ENCODE peak calls at places on chromosome 18, in four cellular contexts. O is upper lobe of left lung, T is Panc1, U is K562. H is an unnamed sample. For H3K4me1, the result is how much of the 10 kb centered on the place peaks cover.

GRCh38 chr18:23735021-23735464 is 45.8 kb downstream of the LAMA3 start:
- ATAC-seq in T (no peak), O (no peak), U (no peak), H (no peak)

GRCh38 chr18:63177822-63178525 is 141.6 kb downstream of the BCL2 start:
- ATAC-seq in O (no peak), U (no peak), T (no peak), H (peak)

GRCh38 chr18:58288922-58289797 is 245.1 kb downstream of the NEDD4L start:
- ATAC-seq in T (peak), U (no peak), O (no peak), H (no peak)

GRCh38 chr18:23313379-23313778 is 139.7 kb upstream of the RIOK3 start:
- ATAC-seq in U (peak), T (no peak), O (no peak), H (no peak)

GRCh38 chr18:48879008-48879431 is 71.7 kb downstream of the SMAD7 start:
- ATAC-seq in U (no peak), T (no peak), O (peak), H (no peak)

GRCh38 chr18:48852292-48852691 is 98.5 kb downstream of the SMAD7 start:
- ATAC-seq in O (no peak), U (no peak), T (no peak), H (no peak)

GRCh38 chr18:73887801-73888200 is 259.8 kb downstream of the FBXO15 start:
- ATAC-seq in U (no peak), T (no peak), O (no peak), H (no peak)

GRCh38 chr18:2536493-2536892 is 34.8 kb downstream of the METTL4 start:
- ATAC-seq in U (no peak), O (no peak), T (no peak), H (no peak)

GRCh38 chr18:23842305-23842704 is 153.1 kb downstream of the LAMA3 start:
- ATAC-seq in U (no peak), T (no peak), O (no peak), H (no peak)

GRCh38 chr18:70308555-70309294 is 19.9 kb downstream of the SOCS6 start:
- ATAC-seq in U (no peak), O (no peak), T (no peak), H (no peak)

GRCh38 chr18:55381277-55381676 is 206.7 kb downstream of the TCF4 start:
- ATAC-seq in O (no peak), U (no peak), T (no peak), H (no peak)

GRCh38 chr18:33749831-33750230 is 171.8 kb downstream of the ASXL3 start:
- ATAC-seq in U (no peak), T (no peak), O (no peak), H (no peak)

GRCh38 chr18:56565596-56566355 is 72.6 kb downstream of the TXNL1 start:
- ATAC-seq in U (no peak), O (no peak), T (no peak), H (peak)

GRCh38 chr18:5475252-5475651 is 68.5 kb downstream of the EPB41L3 start:
- ATAC-seq in O (peak), T (no peak), U (no peak), H (peak)

GRCh38 chr18:79403723-79404566 is 8.2 kb downstream of the NFATC1 start:
- ATAC-seq in O (no peak), T (no peak), U (no peak), H (no peak)

GRCh38 chr18:44798433-44799048 is 117.9 kb downstream of the SETBP1 start:
- ATAC-seq in U (no peak), O (no peak), T (no peak), H (no peak)

GRCh38 chr18:5941869-5942268 is 46.5 kb upstream of the TMEM200C start:
- ATAC-seq in U (no peak), O (no peak), T (no peak), H (no peak)

GRCh38 chr18:48455555-48456478 is 46.6 kb upstream of the ZBTB7C start:
- ATAC-seq in U (no peak), T (no peak), O (no peak), H (no peak)

GRCh38 chr18:55268629-55269275 is 309.5 kb upstream of the CCDC68 start:
- ATAC-seq in T (no peak), U (no peak), O (no peak), H (no peak)

GRCh38 chr18:54561864-54562263 is 29.2 kb upstream of the DYNAP start:
- ATAC-seq in U (no peak), O (no peak), T (no peak), H (no peak)

GRCh38 chr18:32057624-32058165 is 34.0 kb upstream of the RNF138 start:
- ATAC-seq in T (no peak), O (no peak), U (peak), H (no peak)

GRCh38 chr18:79567481-79568147 is 112.0 kb upstream of the CTDP1 start:
- ATAC-seq in O (peak), U (peak), T (peak), H (peak)

GRCh38 chr18:68467966-68468365 is 246.9 kb downstream of the TMX3 start:
- ATAC-seq in T (no peak), U (no peak), O (no peak), H (no peak)

GRCh38 chr18:71212222-71212621 is 923.4 kb downstream of the SOCS6 start:
- ATAC-seq in T (no peak), U (peak), O (no peak), H (no peak)

GRCh38 chr18:48989304-48990284 is 38.8 kb upstream of the SMAD7 start:
- ATAC-seq in U (no peak), T (no peak), O (no peak), H (no peak)

GRCh38 chr18:51128533-51128932 is 68.9 kb downstream of the MEX3C start:
- ATAC-seq in T (no peak), U (no peak), O (no peak), H (no peak)

GRCh38 chr18:76491801-76492668 is 3.0 kb downstream of the ZNF516 start:
- ATAC-seq in U (no peak), T (peak), O (peak), H (peak)

GRCh38 chr18:76445275-76445674 is 49.8 kb downstream of the ZNF516 start:
- ATAC-seq in U (no peak), O (no peak), T (peak), H (no peak)

GRCh38 chr18:41642756-41643155 is 312.3 kb upstream of the PIK3C3 start:
- ATAC-seq in T (no peak), U (no peak), O (no peak), H (no peak)

GRCh38 chr18:21978546-21979170 is 190.7 kb upstream of the GATA6 start:
- ATAC-seq in O (no peak), U (no peak), T (no peak), H (no peak)

GRCh38 chr18:21393986-21394385 is 152.0 kb downstream of the GREB1L start:
- ATAC-seq in U (no peak), O (no peak), T (no peak), H (no peak)

GRCh38 chr18:76363451-76364120 is 131.5 kb downstream of the ZNF516 start:
- ATAC-seq in O (no peak), T (no peak), U (no peak), H (no peak)

GRCh38 chr18:76892832-76893231 is 70.5 kb downstream of the ZNF236 start:
- ATAC-seq in U (no peak), O (no peak), T (no peak), H (no peak)

GRCh38 chr18:58970943-58971799 is 106.5 kb downstream of the ZNF532 start:
- ATAC-seq in O (no peak), U (no peak), T (no peak), H (no peak)

GRCh38 chr18:77086034-77086433 is 46.5 kb downstream of the MBP start:
- ATAC-seq in U (no peak), O (no peak), T (no peak), H (peak)

GRCh38 chr18:37424507-37424906 is 141.1 kb downstream of the CELF4 start:
- ATAC-seq in T (no peak), U (no peak), O (no peak), H (no peak)

GRCh38 chr18:37421349-37422080 is 144.1 kb downstream of the CELF4 start:
- ATAC-seq in U (no peak), T (no peak), O (no peak), H (no peak)

GRCh38 chr18:37422116-37422515 is 143.5 kb downstream of the CELF4 start:
- ATAC-seq in T (no peak), O (no peak), U (no peak), H (no peak)

GRCh38 chr18:37426536-37427080 is 139.0 kb downstream of the CELF4 start:
- ATAC-seq in U (no peak), O (no peak), T (no peak), H (no peak)

GRCh38 chr18:37425182-37425581 is 140.4 kb downstream of the CELF4 start:
- ATAC-seq in O (no peak), T (no peak), U (no peak), H (no peak)
- H3K4me1 ChIP-seq in O (under half), T (under half), U (under half), H (under half)

DNA sequence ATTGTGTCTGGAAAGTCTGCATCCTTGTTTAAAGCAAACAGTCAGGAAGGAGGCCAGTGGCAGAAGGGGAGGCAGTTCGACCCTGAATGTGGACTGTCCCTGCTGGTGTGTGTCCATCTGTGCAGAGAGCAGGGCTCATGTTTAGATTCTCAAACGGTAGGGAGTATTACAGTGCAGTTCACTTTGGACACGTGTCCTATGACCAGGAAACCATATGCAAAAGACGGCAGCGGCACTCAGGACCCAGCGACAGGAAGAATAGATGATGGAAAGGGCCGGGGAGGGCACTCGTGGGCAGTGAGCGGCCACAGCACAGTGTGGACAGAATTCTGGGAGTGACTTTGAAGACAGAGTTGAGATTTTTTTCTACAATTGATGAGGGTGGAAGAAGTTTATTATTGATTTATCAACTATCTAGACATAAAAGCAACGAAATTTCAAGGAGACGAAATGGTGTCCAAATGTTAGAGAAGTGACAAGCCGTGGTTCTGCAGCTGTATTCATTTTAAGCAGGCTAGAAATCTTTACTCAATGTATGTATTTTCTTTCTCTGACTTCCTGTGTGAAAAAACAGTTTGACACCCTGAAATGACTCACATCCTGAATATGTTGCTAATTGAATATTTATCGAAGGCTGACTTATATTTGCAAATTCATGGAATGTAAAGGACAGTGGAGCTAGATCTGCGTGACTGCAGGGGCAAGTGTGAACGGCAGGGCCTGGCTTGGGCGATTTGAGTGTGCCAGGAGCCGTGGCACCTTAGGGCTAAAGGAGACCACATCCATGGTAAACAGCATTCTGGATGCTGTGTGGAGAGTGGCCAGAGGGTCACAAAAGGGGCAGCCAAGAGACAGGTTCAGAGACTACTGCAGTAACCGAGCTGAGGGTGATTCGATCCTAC is 214.2 kb downstream of the PTGR3 start:
- ATAC-seq in O (peak), T (peak), U (peak), H (peak)
- TF ChIP-seq POLR2AphosphoS5 in O (peak), T (peak), U (no peak), H (no peak)

DNA sequence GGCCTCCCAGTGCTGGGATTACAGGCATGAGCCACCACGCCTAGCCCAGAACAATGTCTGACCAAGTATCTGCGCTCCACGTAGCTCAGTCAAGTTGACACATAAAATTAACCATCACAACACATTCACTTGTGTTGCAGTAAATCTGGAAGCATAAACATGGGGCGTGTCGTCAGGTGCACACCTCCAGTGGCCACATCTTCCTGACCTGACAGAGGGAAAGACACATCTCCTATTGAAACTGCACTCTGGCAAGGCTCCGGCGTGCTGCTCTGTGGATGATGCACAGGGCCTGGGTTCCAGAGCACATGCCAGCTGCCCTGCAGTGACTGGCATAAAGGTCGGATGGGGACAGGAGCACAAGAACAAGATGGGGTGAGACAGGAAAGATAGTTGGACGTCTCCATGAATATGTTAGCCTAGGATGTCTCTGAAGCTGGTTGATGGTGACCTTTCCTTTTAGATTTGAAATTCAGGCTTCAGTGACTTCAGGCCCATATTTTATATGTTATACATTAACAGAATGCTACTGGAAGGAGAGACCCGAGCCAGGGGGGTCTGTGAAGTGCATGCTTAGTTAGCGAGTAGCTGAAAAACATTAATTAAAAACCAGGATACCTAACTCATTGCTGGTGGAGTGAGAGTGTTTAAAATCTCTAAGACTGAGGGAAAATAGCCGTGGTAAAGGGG is 10.9 kb downstream of the IMPA2 start:
- ATAC-seq in O (no peak), T (no peak), U (no peak), H (no peak)
- H3K4me1 ChIP-seq in O (under half), T (under half), U (under half), H (half or more)

GRCh38 chr18:10877974-10878373 is 271.4 kb downstream of the PIEZO2 start:
- ATAC-seq in T (no peak), U (no peak), O (no peak), H (no peak)

GRCh38 chr18:10875836-10876235 is 273.5 kb downstream of the PIEZO2 start:
- ATAC-seq in U (no peak), O (no peak), T (no peak), H (no peak)

DNA sequence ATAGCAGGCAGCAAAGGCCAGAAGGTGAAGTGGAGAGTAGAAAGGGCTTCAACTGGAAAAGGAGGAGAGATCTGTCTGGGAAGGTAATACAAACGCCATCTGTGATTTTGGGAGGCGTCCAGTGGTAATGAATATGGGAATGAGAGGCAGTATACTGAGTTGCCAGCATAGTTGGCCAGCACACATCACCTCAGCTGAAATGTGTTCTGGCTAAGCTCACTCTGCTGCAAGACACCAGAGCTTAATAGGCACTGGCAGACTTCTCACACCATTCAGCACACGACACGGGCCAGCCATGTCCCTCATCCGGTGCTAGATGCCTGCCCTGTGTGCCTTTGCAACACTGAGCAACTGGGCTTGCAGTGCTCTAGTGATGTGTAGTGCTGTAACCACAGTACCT is 277.1 kb downstream of the PIEZO2 start:
- ATAC-seq in O (no peak), U (no peak), T (no peak), H (peak)
- TF ChIP-seq POLR2AphosphoS5 in O (no peak), U (no peak), T (no peak), H (peak)

H was measured in gastroesophageal sphincter.